ENCODE peak calls at places on chromosomes 4 and X, in five cellular contexts. T, M, X, Z and V are unnamed samples. For H3K4me1, the result is how much of the 10 kb centered on the place peaks cover.

GRCh38 chr4:75248770-75249467 is 265.3 kb downstream of the RCHY1 start:
- ATAC-seq in T (no peak), M (no peak), X (no peak), Z (no peak), V (no peak)

GRCh38 chr4:83389756-83390505 is 55.3 kb upstream of the HPSE start:
- ATAC-seq in T (no peak), M (no peak), X (no peak), Z (no peak), V (no peak)

GRCh38 chrX:53048169-53049126 is at the start of gene GPR173:
- ATAC-seq in T (no peak), M (no peak), X (peak), Z (no peak), V (peak)

GRCh38 chr4:40225497-40225896 is 28.7 kb downstream of the RHOH start:
- ATAC-seq in T (no peak), M (no peak), X (no peak), Z (peak), V (no peak)

GRCh38 chr4:29278580-29278979 is 1441.6 kb upstream of the PCDH7 start:
- ATAC-seq in T (no peak), M (no peak), X (no peak), Z (no peak), V (no peak)

GRCh38 chr4:90318208-90318607 is 191.0 kb downstream of the CCSER1 start:
- ATAC-seq in T (no peak), M (no peak), X (no peak), Z (no peak), V (no peak)

GRCh38 chr4:31370866-31371465 is 650.8 kb downstream of the PCDH7 start:
- ATAC-seq in T (no peak), M (no peak), X (peak), Z (peak), V (no peak)

GRCh38 chr4:6391852-6392188 is 80.6 kb downstream of the PPP2R2C start:
- ATAC-seq in T (peak), M (no peak), X (no peak), Z (no peak), V (no peak)

GRCh38 chr4:98722000-98722399 is 63.6 kb upstream of the TSPAN5 start:
- ATAC-seq in T (no peak), M (no peak), X (no peak), Z (no peak), V (no peak)

GRCh38 chr4:24024597-24024996 is 134.8 kb upstream of the PPARGC1A start:
- ATAC-seq in T (no peak), M (no peak), X (no peak), Z (no peak), V (no peak)

GRCh38 chr4:140149851-140150635 is 3.9 kb downstream of the MAML3 start:
- ATAC-seq in T (no peak), M (no peak), X (peak), Z (peak), V (no peak)

GRCh38 chr4:88804234-88804633 is 106.6 kb upstream of the NAP1L5 start:
- ATAC-seq in T (no peak), M (no peak), X (no peak), Z (no peak), V (no peak)

GRCh38 chr4:184099541-184099966 is 118.1 kb downstream of the ENPP6 start:
- ATAC-seq in T (no peak), M (no peak), X (no peak), Z (no peak), V (no peak)

GRCh38 chr4:183610033-183610432 is 49.0 kb downstream of the RWDD4 start:
- ATAC-seq in T (no peak), M (no peak), X (peak), Z (peak), V (peak)

GRCh38 chr4:184251680-184252000 is 34.0 kb upstream of the ENPP6 start:
- ATAC-seq in T (no peak), M (no peak), X (no peak), Z (peak), V (no peak)

GRCh38 chr4:100086766-100087431 is 103.4 kb downstream of the DDIT4L start:
- ATAC-seq in T (no peak), M (no peak), X (peak), Z (no peak), V (peak)

GRCh38 chr4:138961687-138962086 is 53.9 kb upstream of the NOCT start:
- ATAC-seq in T (no peak), M (no peak), X (no peak), Z (peak), V (no peak)

GRCh38 chr4:82463221-82463620 is 32.8 kb downstream of the ENOPH1 start:
- ATAC-seq in T (no peak), M (no peak), X (no peak), Z (no peak), V (no peak)

GRCh38 chr4:47002593-47002992 is 9.2 kb upstream of the GABRA4 start:
- ATAC-seq in T (no peak), M (no peak), X (no peak), Z (no peak), V (no peak)

GRCh38 chrX:134764202-134764785 is 106.0 kb upstream of the PLAC1 start:
- ATAC-seq in T (peak), M (peak), X (no peak), Z (peak), V (no peak)

GRCh38 chrX:41150043-41150442 is 64.8 kb downstream of the USP9X start:
- ATAC-seq in T (no peak), M (no peak), X (no peak), Z (no peak), V (no peak)

GRCh38 chr4:16218950-16219349 is 7.3 kb downstream of the TAPT1 start:
- ATAC-seq in T (no peak), M (no peak), X (no peak), Z (no peak), V (no peak)

GRCh38 chrX:9997524-9997923 is 30.4 kb downstream of the CLDN34 start:
- ATAC-seq in T (no peak), M (peak), X (peak), Z (no peak), V (no peak)

GRCh38 chr4:74549936-74550335 is 105.0 kb downstream of the AREG start:
- ATAC-seq in T (no peak), M (no peak), X (no peak), Z (no peak), V (no peak)

GRCh38 chrX:40146471-40147398 is 49.0 kb upstream of the BCOR start:
- ATAC-seq in T (no peak), M (peak), X (peak), Z (no peak), V (peak)

GRCh38 chrX:104712515-104712914 is 146.5 kb downstream of the IL1RAPL2 start:
- ATAC-seq in T (no peak), M (no peak), X (no peak), Z (no peak), V (no peak)

GRCh38 chr4:181330654-181331595 is 912.3 kb upstream of the TENM3 start:
- ATAC-seq in T (no peak), M (no peak), X (peak), Z (no peak), V (no peak)

GRCh38 chr4:185033950-185034349 is 15.7 kb downstream of the HELT start:
- ATAC-seq in T (no peak), M (no peak), X (no peak), Z (no peak), V (no peak)

GRCh38 chr4:38170800-38171199 is 210.6 kb downstream of the PTTG2 start:
- ATAC-seq in T (no peak), M (no peak), X (no peak), Z (no peak), V (no peak)

GRCh38 chr4:112296949-112297483 is at the start of gene ALPK1:
- ATAC-seq in T (peak), M (peak), X (peak), Z (peak), V (peak)

GRCh38 chrX:56797966-56798711 is 69.1 kb downstream of the NBDY start:
- ATAC-seq in T (no peak), M (no peak), X (no peak), Z (no peak), V (no peak)

GRCh38 chr4:107755841-107756356 is 35.9 kb upstream of the PAPSS1 start:
- ATAC-seq in T (no peak), M (no peak), X (no peak), Z (no peak), V (no peak)

GRCh38 chr4:78451407-78451806 is 100.2 kb upstream of the ANXA3 start:
- ATAC-seq in T (no peak), M (no peak), X (no peak), Z (no peak), V (no peak)

DNA sequence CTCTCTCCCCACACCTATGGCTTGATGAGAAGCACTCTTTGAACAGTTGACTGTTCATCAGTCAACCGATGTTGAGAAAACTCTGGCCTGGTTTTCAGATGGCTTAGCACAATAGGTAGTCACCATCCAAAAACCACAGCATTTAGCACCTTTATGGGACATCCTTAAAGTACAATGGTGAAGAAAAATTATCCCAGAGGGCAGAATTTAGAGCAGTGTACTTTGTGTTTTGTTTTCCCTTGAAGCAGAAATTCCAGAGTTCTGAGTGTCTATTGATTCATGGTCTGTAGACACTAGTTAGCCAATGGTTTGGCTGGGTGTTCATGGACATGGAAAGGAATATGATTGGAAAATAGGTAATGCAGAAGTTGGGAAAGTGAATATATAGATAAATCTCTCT is 487.0 kb downstream of the PDHA2 start:
- ATAC-seq in T (no peak), M (no peak), X (no peak), Z (no peak), V (no peak)
- H3K4me1 ChIP-seq in T (under half), M (under half), X (under half), Z (under half), V (under half)

GRCh38 chr4:2812600-2812932 is 19.7 kb downstream of the SH3BP2 start:
- ATAC-seq in T (no peak), M (peak), X (peak), Z (no peak), V (peak)

GRCh38 chr4:2812985-2813384 is 20.1 kb downstream of the SH3BP2 start:
- ATAC-seq in T (no peak), M (no peak), X (peak), Z (no peak), V (peak)

GRCh38 chr4:2813446-2814405 is 20.8 kb downstream of the SH3BP2 start:
- ATAC-seq in T (no peak), M (no peak), X (no peak), Z (no peak), V (no peak)

GRCh38 chr4:2816401-2816954 is 23.6 kb downstream of the SH3BP2 start:
- ATAC-seq in T (no peak), M (no peak), X (no peak), Z (no peak), V (no peak)

GRCh38 chr4:2814627-2815026 is 21.7 kb downstream of the SH3BP2 start:
- ATAC-seq in T (no peak), M (no peak), X (no peak), Z (peak), V (no peak)
- H3K4me1 ChIP-seq in T (under half), M (half or more), X (half or more), Z (under half), V (under half)

GRCh38 chrX:124010157-124010556 is 48.7 kb downstream of the STAG2 start:
- ATAC-seq in T (no peak), M (peak), X (no peak), Z (no peak), V (no peak)
- H3K4me1 ChIP-seq in T (under half), M (under half), X (under half), Z (under half), V (under half)

GRCh38 chr4:12881945-12882589 is 602.1 kb downstream of the RAB28 start:
- ATAC-seq in T (no peak), M (no peak), X (no peak), Z (no peak), V (no peak)

GRCh38 chr4:12889054-12889453 is 595.1 kb downstream of the RAB28 start:
- ATAC-seq in T (no peak), M (no peak), X (peak), Z (no peak), V (peak)

GRCh38 chr4:12879500-12879899 is 604.6 kb downstream of the RAB28 start:
- ATAC-seq in T (no peak), M (no peak), X (no peak), Z (no peak), V (no peak)

GRCh38 chr4:12880844-12881243 is 603.3 kb downstream of the RAB28 start:
- ATAC-seq in T (no peak), M (no peak), X (no peak), Z (no peak), V (no peak)

GRCh38 chr4:12884846-12885796 is 599.0 kb downstream of the RAB28 start:
- ATAC-seq in T (no peak), M (no peak), X (no peak), Z (no peak), V (no peak)
- H3K4me1 ChIP-seq in T (under half), M (under half), X (under half), Z (under half), V (under half)

GRCh38 chrX:154717824-154718223 is 33.1 kb downstream of the GAB3 start:
- ATAC-seq in T (no peak), M (no peak), X (peak), Z (peak), V (no peak)
- H3K4me1 ChIP-seq in T (under half), M (under half), X (half or more), Z (under half), V (under half)

GRCh38 chr4:3360741-3361140 is 67.9 kb downstream of the RGS12 start:
- ATAC-seq in T (no peak), M (no peak), X (no peak), Z (no peak), V (no peak)
- H3K4me1 ChIP-seq in T (under half), M (under half), X (under half), Z (under half), V (under half)

GRCh38 chr4:152073738-152074137 is 312.9 kb upstream of the GATB start:
- ATAC-seq in T (no peak), M (no peak), X (no peak), Z (no peak), V (no peak)

GRCh38 chr4:152072886-152073285 is 312.1 kb upstream of the GATB start:
- ATAC-seq in T (no peak), M (no peak), X (no peak), Z (no peak), V (no peak)

GRCh38 chr4:152072001-152072485 is 311.2 kb upstream of the GATB start:
- ATAC-seq in T (no peak), M (no peak), X (peak), Z (no peak), V (no peak)

GRCh38 chr4:152075253-152075928 is 314.6 kb upstream of the GATB start:
- ATAC-seq in T (no peak), M (no peak), X (no peak), Z (no peak), V (no peak)

GRCh38 chr4:152074573-152074972 is 313.8 kb upstream of the GATB start:
- ATAC-seq in T (no peak), M (no peak), X (no peak), Z (no peak), V (no peak)
- H3K4me1 ChIP-seq in T (under half), M (under half), X (under half), Z (under half), V (under half)